ENCODE peak calls at places on chromosomes 1 and 21, in seven cellular contexts. U, F, Y, X, E, W and N are unnamed samples. For H3K27me3, the result is how much of the 10 kb centered on the place peaks cover.

GRCh38 chr1:62436039-62436465 is 797 bp upstream of the USP1 start:
- DNase-seq in U (no peak), F (no peak), Y (peak), X (peak), E (no peak), W (no peak), N (no peak)

GRCh38 chr1:71081697-71082080 is 854 bp upstream of the ZRANB2 start:
- DNase-seq in U (no peak), F (peak), Y (no peak), X (peak), E (no peak), W (no peak), N (no peak)

GRCh38 chr1:246591504-246591903 is 25.2 kb downstream of the CNST start:
- DNase-seq in U (no peak), F (no peak), Y (no peak), X (no peak), E (no peak), W (no peak), N (no peak)

GRCh38 chr1:234388094-234388493 is 14.8 kb downstream of the COA6 start:
- DNase-seq in U (no peak), F (no peak), Y (no peak), X (no peak), E (no peak), W (no peak), N (no peak)

GRCh38 chr1:223827193-223827663 is 18.5 kb downstream of the TP53BP2 start:
- DNase-seq in U (peak), F (no peak), Y (no peak), X (no peak), E (no peak), W (no peak), N (no peak)

GRCh38 chr21:41875086-41875485 is 4.1 kb downstream of the PRDM15 start:
- DNase-seq in U (no peak), F (no peak), Y (no peak), X (no peak), E (no peak), W (no peak), N (no peak)

GRCh38 chr1:83845437-83846071 is 153.4 kb downstream of the TTLL7 start:
- DNase-seq in U (no peak), F (no peak), Y (no peak), X (no peak), E (no peak), W (no peak), N (no peak)

GRCh38 chr1:229848762-229849677 is 218.0 kb upstream of the GALNT2 start:
- DNase-seq in U (peak), F (no peak), Y (no peak), X (no peak), E (peak), W (no peak), N (peak)

GRCh38 chr1:45979778-45980176 is 152.7 kb downstream of the PIK3R3 start:
- DNase-seq in U (no peak), F (no peak), Y (no peak), X (no peak), E (no peak), W (peak), N (no peak)

GRCh38 chr1:46757256-46757955 is 38.5 kb upstream of the EFCAB14 start:
- DNase-seq in U (no peak), F (no peak), Y (peak), X (no peak), E (no peak), W (no peak), N (peak)

GRCh38 chr1:204072951-204073836 is at the start of gene SOX13:
- DNase-seq in U (peak), F (peak), Y (peak), X (peak), E (peak), W (peak), N (peak)
- H3K27me3 ChIP-seq in U (under half), F (under half), Y (half or more), X (under half), E (under half), W (under half), N (under half)

DNA sequence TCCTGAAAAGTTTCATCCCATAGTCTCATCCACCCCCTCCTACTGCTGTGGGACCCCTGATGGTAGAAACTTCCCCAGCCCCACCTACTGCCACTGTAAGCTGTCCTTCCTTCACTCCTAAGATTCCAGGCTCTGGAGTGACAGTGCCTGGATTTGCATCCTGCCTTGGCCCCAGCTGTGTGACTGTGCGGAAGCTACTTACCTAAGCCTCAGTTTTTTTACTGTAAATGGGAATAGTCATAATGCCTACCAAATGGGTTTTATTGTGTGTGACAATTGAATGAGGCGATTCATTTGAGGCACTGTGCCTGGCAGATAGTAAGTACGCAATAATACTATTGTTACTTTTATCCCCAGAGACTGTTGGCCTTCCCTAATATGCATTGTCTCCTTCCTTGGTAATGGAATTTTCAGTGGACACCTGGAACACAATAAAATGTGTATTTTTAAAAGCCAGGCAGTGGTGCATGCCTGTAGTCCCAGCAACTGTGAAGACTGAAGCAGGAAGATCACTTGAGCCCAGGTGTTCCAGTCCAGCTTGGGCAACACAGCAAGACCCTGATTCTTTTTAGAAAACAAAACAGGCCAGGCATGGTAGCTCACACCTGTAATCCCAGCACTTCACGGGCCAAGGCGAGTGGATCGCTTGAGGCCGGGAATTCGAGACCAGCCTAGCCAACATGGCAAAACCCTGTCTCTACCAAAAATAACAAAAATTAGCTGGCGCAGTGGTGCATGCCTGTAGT is 55.0 kb upstream of the ZNF326 start:
- DNase-seq in U (no peak), F (no peak), Y (no peak), X (no peak), E (no peak), W (no peak), N (no peak)
- H3K27me3 ChIP-seq in U (under half), F (under half), Y (under half), X (under half), E (under half), W (under half), N (under half)

DNA sequence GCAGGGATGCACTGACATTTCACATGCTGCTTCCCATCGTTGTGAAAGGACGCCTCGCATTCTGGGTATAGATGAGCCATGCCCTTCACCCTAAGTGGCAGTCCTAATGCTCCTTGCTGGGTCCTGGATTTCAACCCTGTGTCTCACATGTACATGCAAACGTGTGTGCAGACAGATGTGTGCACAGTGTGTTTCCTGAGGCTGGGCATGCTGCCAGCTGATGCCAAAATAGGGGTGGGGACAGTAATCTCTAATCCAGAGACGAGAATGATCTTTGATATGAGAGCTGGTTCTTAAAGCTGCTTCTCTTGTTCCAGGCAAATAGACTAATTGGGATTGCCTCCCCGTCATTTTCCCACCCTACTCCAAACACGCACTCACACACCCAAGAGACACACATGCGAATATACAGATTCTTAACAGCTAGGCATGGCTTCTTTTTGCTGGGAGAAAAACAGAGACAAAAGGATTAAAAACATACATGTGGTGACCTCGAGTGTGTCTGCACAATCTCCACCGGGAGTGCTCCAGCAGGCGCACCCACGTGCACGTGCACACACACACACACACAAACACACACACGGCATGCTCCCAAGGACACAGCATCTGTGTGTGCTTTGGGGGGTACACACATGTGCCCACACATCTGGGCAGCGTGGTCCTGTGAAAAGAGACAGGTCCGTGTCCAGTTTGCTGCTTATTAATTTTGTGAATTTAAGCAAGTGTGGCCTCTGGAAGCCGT is 102.2 kb upstream of the ZBTB40 start:
- DNase-seq in U (no peak), F (no peak), Y (no peak), X (no peak), E (no peak), W (no peak), N (no peak)
- H3K27me3 ChIP-seq in U (under half), F (under half), Y (half or more), X (half or more), E (under half), W (under half), N (under half)

GRCh38 chr21:45560106-45561021 is 18.1 kb upstream of the SLC19A1 start:
- DNase-seq in U (no peak), F (no peak), Y (no peak), X (peak), E (no peak), W (peak), N (no peak)

GRCh38 chr21:45559216-45560105 is 17.2 kb upstream of the SLC19A1 start:
- DNase-seq in U (no peak), F (no peak), Y (peak), X (peak), E (no peak), W (peak), N (no peak)

GRCh38 chr21:45558044-45558721 is 15.9 kb upstream of the SLC19A1 start:
- DNase-seq in U (no peak), F (peak), Y (peak), X (peak), E (no peak), W (no peak), N (no peak)

GRCh38 chr21:45562401-45562800 is 20.2 kb upstream of the SLC19A1 start:
- DNase-seq in U (no peak), F (no peak), Y (no peak), X (no peak), E (no peak), W (peak), N (no peak)

DNA sequence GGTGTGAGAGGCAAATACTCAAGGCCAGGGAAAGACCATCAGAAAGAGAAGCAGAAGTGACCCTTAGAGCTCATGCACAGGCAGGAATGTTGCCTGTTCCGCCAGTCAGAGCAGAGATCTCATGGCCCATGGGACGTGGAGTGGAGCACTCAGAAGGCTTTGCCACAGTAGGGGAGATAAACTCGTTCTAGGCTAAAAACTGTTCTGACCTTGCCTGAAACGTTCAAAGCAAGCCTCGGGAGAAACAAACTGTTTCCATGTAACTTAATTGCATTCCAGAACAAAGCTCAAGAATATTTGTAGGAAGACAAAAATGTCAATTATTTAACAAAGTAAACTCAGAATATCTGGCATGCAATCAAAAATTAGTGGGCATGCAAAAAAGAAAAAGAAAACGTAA is 20.7 kb upstream of the SLC19A1 start:
- DNase-seq in U (no peak), F (no peak), Y (no peak), X (no peak), E (no peak), W (peak), N (no peak)
- H3K27me3 ChIP-seq in U (under half), F (under half), Y (under half), X (half or more), E (under half), W (under half), N (half or more)

DNA sequence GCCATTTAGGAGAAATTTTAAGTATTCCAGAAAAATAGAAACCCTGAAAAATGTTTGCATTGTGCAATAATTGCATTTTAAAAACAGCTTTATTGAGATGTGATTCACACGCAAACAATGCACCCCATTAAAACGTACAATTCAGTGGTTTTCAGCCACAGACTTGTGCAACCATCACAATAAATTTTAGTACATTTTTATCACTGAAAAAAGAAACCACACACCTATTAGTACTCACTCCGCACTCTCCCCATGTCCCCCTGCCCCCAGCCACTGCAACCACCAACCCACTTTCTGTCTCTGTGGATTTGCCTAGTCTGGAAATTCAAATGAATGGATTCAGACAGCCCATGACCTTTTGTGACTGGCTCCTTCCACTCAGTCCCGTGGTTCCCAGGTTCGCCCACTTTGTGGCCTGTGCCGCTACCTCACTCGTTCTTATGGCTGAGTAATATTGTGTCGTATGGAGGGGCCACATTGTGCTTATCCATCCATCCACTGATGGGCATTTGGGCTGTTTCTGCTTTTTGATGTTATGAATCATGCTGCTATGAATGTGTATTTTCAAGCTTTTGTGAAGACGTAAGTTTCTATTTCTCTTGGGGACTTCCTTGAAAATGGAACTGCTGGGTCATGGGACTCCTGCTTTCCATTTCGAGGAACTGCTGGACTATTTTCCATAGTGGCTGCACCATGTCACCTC is 147.7 kb upstream of the ARHGEF16 start:
- DNase-seq in U (peak), F (no peak), Y (no peak), X (no peak), E (no peak), W (no peak), N (no peak)
- H3K27me3 ChIP-seq in U (under half), F (under half), Y (under half), X (under half), E (under half), W (under half), N (half or more)

GRCh38 chr1:20401405-20402010 is 84.5 kb downstream of the CAMK2N1 start:
- DNase-seq in U (no peak), F (no peak), Y (no peak), X (no peak), E (no peak), W (no peak), N (no peak)
- H3K27me3 ChIP-seq in U (under half), F (under half), Y (half or more), X (half or more), E (under half), W (under half), N (under half)

GRCh38 chr1:30043256-30043655 is 680.1 kb downstream of the MATN1 start:
- DNase-seq in U (no peak), F (no peak), Y (no peak), X (no peak), E (no peak), W (no peak), N (no peak)
- H3K27me3 ChIP-seq in U (under half), F (under half), Y (under half), X (under half), E (under half), W (under half), N (under half)

GRCh38 chr1:115338457-115338820 is 390 bp upstream of the NGF start:
- DNase-seq in U (no peak), F (no peak), Y (no peak), X (no peak), E (no peak), W (no peak), N (no peak)

GRCh38 chr1:115337633-115338456 is at the start of gene NGF:
- DNase-seq in U (peak), F (peak), Y (peak), X (peak), E (no peak), W (no peak), N (peak)

GRCh38 chr1:115332813-115333608 is 5.0 kb downstream of the NGF start:
- DNase-seq in U (no peak), F (peak), Y (no peak), X (no peak), E (no peak), W (no peak), N (no peak)

GRCh38 chr1:115337276-115337632 is 795 bp downstream of the NGF start:
- DNase-seq in U (no peak), F (peak), Y (no peak), X (no peak), E (no peak), W (no peak), N (no peak)

GRCh38 chr1:115336741-115337140 is 1.3 kb downstream of the NGF start:
- DNase-seq in U (no peak), F (no peak), Y (no peak), X (no peak), E (no peak), W (no peak), N (no peak)
- H3K27me3 ChIP-seq in U (under half), F (under half), Y (under half), X (under half), E (under half), W (under half), N (under half)

GRCh38 chr1:101330427-101331130 is 93.8 kb downstream of the S1PR1 start:
- DNase-seq in U (no peak), F (no peak), Y (no peak), X (no peak), E (no peak), W (no peak), N (no peak)
- H3K27me3 ChIP-seq in U (under half), F (under half), Y (under half), X (under half), E (under half), W (under half), N (under half)

GRCh38 chr1:154759793-154760192 is 110.3 kb downstream of the KCNN3 start:
- DNase-seq in U (no peak), F (peak), Y (no peak), X (no peak), E (no peak), W (no peak), N (no peak)
- H3K27me3 ChIP-seq in U (under half), F (under half), Y (half or more), X (under half), E (under half), W (under half), N (half or more)